ENCODE peak calls at places on chromosomes 5 and 9, in four cellular contexts. X is activated CD4-positive, alpha-beta T cell treated with anti-CD3 and anti-CD28 coated beads for 24 hours; K is activated naive CD8-positive, alpha-beta T cell treated with anti-CD3 and anti-CD28 coated beads, Interleukin-2, amount 10 ng/mL, durations not matched to agents 7 days and 5 days; Y is putamen. H is an unnamed sample.

GRCh38 chr5:58439094-58439644 is 20.7 kb downstream of the PLK2 start:
- DNase-seq in K (no peak), Y (no peak), X (no peak), H (no peak)

GRCh38 chr9:134708672-134709038 is 67.1 kb downstream of the COL5A1 start:
- DNase-seq in Y (no peak), X (no peak), K (no peak), H (no peak)

GRCh38 chr9:14652729-14653377 is 40.4 kb downstream of the ZDHHC21 start:
- DNase-seq in X (no peak), K (no peak), Y (peak; percentile 14), H (peak; percentile 22)

GRCh38 chr5:142810081-142810480 is 39.9 kb downstream of the ARHGAP26 start:
- DNase-seq in Y (no peak), X (no peak), K (no peak), H (no peak)

GRCh38 chr9:10678010-10678409 is 65.2 kb upstream of the PTPRD start:
- DNase-seq in X (no peak), Y (no peak), K (no peak), H (no peak)

GRCh38 chr5:170597109-170597741 is 93.4 kb downstream of the KCNIP1 start:
- DNase-seq in X (peak; percentile 38), K (no peak), Y (peak; percentile 18), H (peak; percentile 14)

GRCh38 chr9:36328798-36329411 is 70.7 kb upstream of the GNE start:
- DNase-seq in Y (peak; percentile 79), K (no peak), X (no peak), H (peak; percentile 76)

GRCh38 chr5:424259-425110 is 18.5 kb upstream of the EXOC3 start:
- DNase-seq in K (no peak), X (no peak), Y (no peak), H (no peak)

GRCh38 chr9:127158995-127159801 is 36.8 kb upstream of the ANGPTL2 start:
- DNase-seq in X (no peak), K (peak; percentile 21), Y (peak; percentile 72), H (peak; percentile 53)

GRCh38 chr5:14821721-14822120 is 49.9 kb downstream of the ANKH start:
- DNase-seq in K (no peak), X (no peak), Y (no peak), H (no peak)